ENCODE peak calls at places on chromosomes 7 and 10, in eight cellular contexts. Q is occipital lobe; C is foreskin keratinocyte; T is fibroblast of the aortic adventitia; N is activated CD4-positive, alpha-beta T cell treated with anti-CD3 and anti-CD28 coated beads for 1 hour; P is left cardiac atrium; J is GM04504; M is pons. H is an unnamed sample.

GRCh38 chr7:127885843-127886242 is 145.4 kb downstream of the LRRC4 start:
- DNase-seq in Q (peak), C (no peak), T (peak), N (no peak), P (peak), J (peak), M (peak), H (no peak)

GRCh38 chr7:30463400-30464145 is 15.0 kb downstream of the NOD1 start:
- DNase-seq in Q (no peak), C (no peak), T (no peak), N (no peak), P (no peak), J (no peak), M (no peak), H (no peak)

GRCh38 chr10:61248013-61248412 is 205.2 kb downstream of the TMEM26 start:
- DNase-seq in Q (no peak), C (no peak), T (no peak), N (no peak), P (no peak), J (no peak), M (no peak), H (no peak)

GRCh38 chr7:36658603-36659516 is 65.4 kb downstream of the AOAH start:
- DNase-seq in Q (no peak), C (peak), T (peak), N (no peak), P (no peak), J (peak), M (peak), H (no peak)

GRCh38 chr10:75294518-75294865 is 58.7 kb upstream of the COMTD1 start:
- DNase-seq in Q (no peak), C (no peak), T (peak), N (no peak), P (peak), J (no peak), M (no peak), H (no peak)

GRCh38 chr7:120785056-120785455 is 72.9 kb downstream of the TSPAN12 start:
- DNase-seq in Q (no peak), C (no peak), T (no peak), N (no peak), P (no peak), J (no peak), M (no peak), H (no peak)

GRCh38 chr10:82027711-82028110 is 152.7 kb downstream of the NRG3 start:
- DNase-seq in Q (no peak), C (no peak), T (no peak), N (no peak), P (no peak), J (no peak), M (no peak), H (no peak)

GRCh38 chr7:127751723-127752448 is 99.9 kb downstream of the SND1 start:
- DNase-seq in Q (no peak), C (no peak), T (peak), N (no peak), P (peak), J (no peak), M (no peak), H (no peak)

GRCh38 chr10:51129946-51130554 is 55.8 kb downstream of the PRKG1 start:
- DNase-seq in Q (no peak), C (no peak), T (no peak), N (no peak), P (no peak), J (no peak), M (no peak), H (no peak)

GRCh38 chr10:116112232-116113231 is 160.5 kb downstream of the GFRA1 start:
- DNase-seq in Q (no peak), C (no peak), T (no peak), N (no peak), P (no peak), J (no peak), M (no peak), H (no peak)

GRCh38 chr7:85133560-85133959 is 53.3 kb downstream of the SEMA3D start:
- DNase-seq in Q (no peak), C (no peak), T (no peak), N (no peak), P (no peak), J (no peak), M (no peak), H (no peak)

GRCh38 chr10:114758331-114758730 is 63.2 kb upstream of the FHIP2A start:
- DNase-seq in Q (no peak), C (no peak), T (peak), N (no peak), P (no peak), J (no peak), M (peak), H (no peak)

GRCh38 chr7:113715981-113716870 is 202.6 kb downstream of the PPP1R3A start:
- DNase-seq in Q (no peak), C (no peak), T (no peak), N (no peak), P (no peak), J (no peak), M (no peak), H (no peak)

GRCh38 chr10:14072541-14072940 is 258.2 kb downstream of the FRMD4A start:
- DNase-seq in Q (no peak), C (no peak), T (no peak), N (no peak), P (no peak), J (no peak), M (no peak), H (no peak)

GRCh38 chr7:133761459-133761858 is 365.7 kb upstream of the LRGUK start:
- DNase-seq in Q (no peak), C (no peak), T (no peak), N (no peak), P (no peak), J (no peak), M (no peak), H (no peak)

GRCh38 chr10:117532451-117533107 is 10.0 kb upstream of the EMX2 start:
- DNase-seq in Q (no peak), C (no peak), T (no peak), N (no peak), P (no peak), J (no peak), M (no peak), H (no peak)

GRCh38 chr10:45374451-45375052 is 536 bp downstream of the ALOX5 start:
- DNase-seq in Q (no peak), C (no peak), T (no peak), N (no peak), P (no peak), J (no peak), M (no peak), H (no peak)

GRCh38 chr7:11427686-11428273 is 404.2 kb downstream of the THSD7A start:
- DNase-seq in Q (no peak), C (no peak), T (peak), N (no peak), P (no peak), J (peak), M (peak), H (no peak)

GRCh38 chr10:119398996-119399395 is 143.5 kb downstream of the RGS10 start:
- DNase-seq in Q (no peak), C (no peak), T (peak), N (no peak), P (no peak), J (no peak), M (no peak), H (no peak)

GRCh38 chr10:89644967-89645741 is at the start of gene PANK1:
- DNase-seq in Q (peak), C (peak), T (peak), N (peak), P (peak), J (peak), M (peak), H (peak)

GRCh38 chr10:116101616-116102015 is 171.4 kb downstream of the GFRA1 start:
- DNase-seq in Q (no peak), C (no peak), T (no peak), N (no peak), P (no peak), J (peak), M (no peak), H (no peak)

GRCh38 chr10:133142523-133143199 is 17.4 kb upstream of the KNDC1 start:
- DNase-seq in Q (no peak), C (no peak), T (no peak), N (no peak), P (no peak), J (no peak), M (no peak), H (no peak)

GRCh38 chr7:127943541-127944521 is 87.4 kb downstream of the LRRC4 start:
- DNase-seq in Q (peak), C (no peak), T (no peak), N (no peak), P (peak), J (no peak), M (peak), H (no peak)

GRCh38 chr7:151736403-151736909 is 140.5 kb downstream of the PRKAG2 start:
- DNase-seq in Q (peak), C (peak), T (peak), N (no peak), P (peak), J (peak), M (peak), H (no peak)

GRCh38 chr10:118930614-118931013 is 98.9 kb upstream of the NANOS1 start:
- DNase-seq in Q (no peak), C (no peak), T (no peak), N (no peak), P (no peak), J (no peak), M (no peak), H (no peak)

GRCh38 chr7:6284055-6284400 is 11.6 kb upstream of the CYTH3 start:
- DNase-seq in Q (no peak), C (peak), T (no peak), N (no peak), P (no peak), J (peak), M (no peak), H (no peak)

GRCh38 chr7:128323489-128324362 is 20.0 kb downstream of the RBM28 start:
- DNase-seq in Q (no peak), C (no peak), T (peak), N (no peak), P (no peak), J (peak), M (no peak), H (no peak)

GRCh38 chr10:124087672-124088634 is 5.4 kb downstream of the CHST15 start:
- DNase-seq in Q (peak), C (peak), T (no peak), N (no peak), P (no peak), J (no peak), M (no peak), H (no peak)

H was measured in activated B cell treated with CpG ODN at 0.5 μM for 24 hours.